ENCODE peak calls at places on chromosomes 2 and 18, in five cellular contexts. One of them, this sample, is unnamed.

GRCh38 chr2:38064805-38065501 is 11.0 kb downstream of the CYP1B1 start:
- DNase-seq in mucosa of descending colon: no peak
- DNase-seq in cardiac muscle cell: no peak
- DNase-seq in breast epithelium: no peak
- DNase-seq in IMR-90: no peak
- DNase-seq in this sample: no peak

GRCh38 chr2:157304811-157305712 is 20.6 kb downstream of the ERMN start:
- DNase-seq in breast epithelium: no peak
- DNase-seq in cardiac muscle cell: peak; percentile 30
- DNase-seq in IMR-90: peak; percentile 49
- DNase-seq in mucosa of descending colon: no peak
- DNase-seq in this sample: peak; percentile 38

GRCh38 chr18:75253784-75254183 is 43.2 kb downstream of the TSHZ1 start:
- DNase-seq in IMR-90: peak; percentile 16
- DNase-seq in mucosa of descending colon: no peak
- DNase-seq in cardiac muscle cell: peak; percentile 64
- DNase-seq in breast epithelium: no peak
- DNase-seq in this sample: peak; percentile 64

GRCh38 chr18:60693426-60693825 is 320.9 kb upstream of the MC4R start:
- DNase-seq in mucosa of descending colon: no peak
- DNase-seq in cardiac muscle cell: no peak
- DNase-seq in breast epithelium: no peak
- DNase-seq in IMR-90: no peak
- DNase-seq in this sample: no peak

GRCh38 chr2:67974564-67975430 is 88.0 kb downstream of the C1D start:
- DNase-seq in breast epithelium: no peak
- DNase-seq in mucosa of descending colon: peak; percentile 21
- DNase-seq in cardiac muscle cell: peak; percentile 57
- DNase-seq in IMR-90: no peak
- DNase-seq in this sample: no peak

GRCh38 chr2:38074047-38074774 is 1.7 kb downstream of the CYP1B1 start:
- DNase-seq in mucosa of descending colon: no peak
- DNase-seq in IMR-90: no peak
- DNase-seq in breast epithelium: no peak
- DNase-seq in cardiac muscle cell: peak; percentile 42
- DNase-seq in this sample: no peak

GRCh38 chr18:22211660-22212059 is 42.3 kb downstream of the GATA6 start:
- DNase-seq in mucosa of descending colon: no peak
- DNase-seq in cardiac muscle cell: peak; percentile 68
- DNase-seq in breast epithelium: no peak
- DNase-seq in IMR-90: no peak
- DNase-seq in this sample: no peak

GRCh38 chr18:31931163-31931885 is 11.6 kb downstream of the TRAPPC8 start:
- DNase-seq in breast epithelium: no peak
- DNase-seq in cardiac muscle cell: peak; percentile 27
- DNase-seq in IMR-90: peak; percentile 26
- DNase-seq in mucosa of descending colon: no peak
- DNase-seq in this sample: no peak

GRCh38 chr18:45802814-45803492 is 22.5 kb upstream of the SIGLEC15 start:
- DNase-seq in breast epithelium: no peak
- DNase-seq in mucosa of descending colon: no peak
- DNase-seq in IMR-90: peak; percentile 99
- DNase-seq in cardiac muscle cell: peak; percentile 89
- DNase-seq in this sample: peak; percentile 86

GRCh38 chr2:230575640-230576324 is 136.9 kb upstream of the CAB39 start:
- DNase-seq in breast epithelium: no peak
- DNase-seq in mucosa of descending colon: peak; percentile 19
- DNase-seq in IMR-90: no peak
- DNase-seq in cardiac muscle cell: no peak
- DNase-seq in this sample: no peak

GRCh38 chr2:118177932-118178331 is 89.7 kb downstream of the INSIG2 start:
- DNase-seq in cardiac muscle cell: no peak
- DNase-seq in breast epithelium: no peak
- DNase-seq in IMR-90: no peak
- DNase-seq in mucosa of descending colon: no peak
- DNase-seq in this sample: no peak

GRCh38 chr2:173187911-173188788 is 112.5 kb downstream of the MAP3K20 start:
- DNase-seq in IMR-90: peak; percentile 82
- DNase-seq in mucosa of descending colon: no peak
- DNase-seq in cardiac muscle cell: peak; percentile 72
- DNase-seq in breast epithelium: no peak
- DNase-seq in this sample: peak; percentile 71

GRCh38 chr2:144830543-144830942 is 310.6 kb upstream of the ZEB2 start:
- DNase-seq in mucosa of descending colon: no peak
- DNase-seq in IMR-90: no peak
- DNase-seq in cardiac muscle cell: no peak
- DNase-seq in breast epithelium: no peak
- DNase-seq in this sample: peak; percentile 33

GRCh38 chr2:32427672-32428622 is 71.1 kb downstream of the BIRC6 start:
- DNase-seq in breast epithelium: no peak
- DNase-seq in cardiac muscle cell: no peak
- DNase-seq in mucosa of descending colon: no peak
- DNase-seq in IMR-90: no peak
- DNase-seq in this sample: no peak

GRCh38 chr2:69767034-69767433 is 25.1 kb downstream of the ANXA4 start:
- DNase-seq in cardiac muscle cell: peak; percentile 51
- DNase-seq in IMR-90: peak; percentile 92
- DNase-seq in breast epithelium: no peak
- DNase-seq in mucosa of descending colon: no peak
- DNase-seq in this sample: peak; percentile 69

GRCh38 chr2:169808211-169808610 is 9.5 kb downstream of the SSB start:
- DNase-seq in mucosa of descending colon: no peak
- DNase-seq in breast epithelium: no peak
- DNase-seq in IMR-90: peak; percentile 77
- DNase-seq in cardiac muscle cell: peak; percentile 36
- DNase-seq in this sample: peak; percentile 90

GRCh38 chr2:61114147-61114546 is 47.8 kb upstream of the C2orf74 start:
- DNase-seq in breast epithelium: no peak
- DNase-seq in cardiac muscle cell: no peak
- DNase-seq in mucosa of descending colon: no peak
- DNase-seq in IMR-90: no peak
- DNase-seq in this sample: no peak

GRCh38 chr18:34957119-34957863 is 83.9 kb upstream of the MAPRE2 start:
- DNase-seq in mucosa of descending colon: no peak
- DNase-seq in breast epithelium: no peak
- DNase-seq in IMR-90: no peak
- DNase-seq in cardiac muscle cell: peak; percentile 27
- DNase-seq in this sample: no peak

GRCh38 chr2:9740382-9741040 is 102.8 kb upstream of the TAF1B start:
- DNase-seq in breast epithelium: no peak
- DNase-seq in IMR-90: no peak
- DNase-seq in cardiac muscle cell: no peak
- DNase-seq in mucosa of descending colon: no peak
- DNase-seq in this sample: no peak

GRCh38 chr2:136025057-136025973 is 39.9 kb upstream of the DARS1 start:
- DNase-seq in mucosa of descending colon: peak; percentile 73
- DNase-seq in IMR-90: peak; percentile 28
- DNase-seq in breast epithelium: peak; percentile 62
- DNase-seq in cardiac muscle cell: peak; percentile 80
- DNase-seq in this sample: peak; percentile 70

GRCh38 chr2:239047420-239047819 is 199.5 kb downstream of the TWIST2 start:
- DNase-seq in breast epithelium: no peak
- DNase-seq in IMR-90: no peak
- DNase-seq in mucosa of descending colon: no peak
- DNase-seq in cardiac muscle cell: no peak
- DNase-seq in this sample: no peak

GRCh38 chr2:47644351-47644750 is 138.6 kb upstream of the MSH6 start:
- DNase-seq in IMR-90: no peak
- DNase-seq in mucosa of descending colon: no peak
- DNase-seq in cardiac muscle cell: no peak
- DNase-seq in breast epithelium: no peak
- DNase-seq in this sample: no peak

GRCh38 chr2:239382384-239382880 is 18.4 kb downstream of the HDAC4 start:
- DNase-seq in cardiac muscle cell: no peak
- DNase-seq in IMR-90: no peak
- DNase-seq in mucosa of descending colon: no peak
- DNase-seq in breast epithelium: no peak
- DNase-seq in this sample: no peak

GRCh38 chr2:241978670-241979069 is 109.1 kb downstream of the RTP5 start:
- DNase-seq in breast epithelium: no peak
- DNase-seq in cardiac muscle cell: no peak
- DNase-seq in mucosa of descending colon: no peak
- DNase-seq in IMR-90: no peak
- DNase-seq in this sample: no peak

GRCh38 chr2:30026091-30027055 is 105.0 kb upstream of the ALK start:
- DNase-seq in breast epithelium: peak; percentile 53
- DNase-seq in mucosa of descending colon: peak; percentile 28
- DNase-seq in cardiac muscle cell: peak; percentile 40
- DNase-seq in IMR-90: peak; percentile 22
- DNase-seq in this sample: peak; percentile 82

GRCh38 chr2:227407601-227408089 is 19.9 kb upstream of the SCYGR1 start:
- DNase-seq in cardiac muscle cell: no peak
- DNase-seq in IMR-90: no peak
- DNase-seq in breast epithelium: peak; percentile 64
- DNase-seq in mucosa of descending colon: no peak
- DNase-seq in this sample: no peak

GRCh38 chr2:32937602-32938450 is 8.9 kb upstream of the LTBP1 start:
- DNase-seq in cardiac muscle cell: peak; percentile 37
- DNase-seq in breast epithelium: no peak
- DNase-seq in IMR-90: peak; percentile 52
- DNase-seq in mucosa of descending colon: no peak
- DNase-seq in this sample: peak; percentile 20

GRCh38 chr2:226351711-226352110 is 447.9 kb downstream of the IRS1 start:
- DNase-seq in breast epithelium: no peak
- DNase-seq in mucosa of descending colon: no peak
- DNase-seq in cardiac muscle cell: no peak
- DNase-seq in IMR-90: no peak
- DNase-seq in this sample: no peak
- H3K4me3 ChIP-seq in breast epithelium: no peak overlapping the region
- H3K4me3 ChIP-seq in mucosa of descending colon: no peak overlapping the region
- H3K4me3 ChIP-seq in cardiac muscle cell: no peak overlapping the region
- H3K4me3 ChIP-seq in IMR-90: no peak overlapping the region
- H3K4me3 ChIP-seq in this sample: no peak overlapping the region

GRCh38 chr18:58501497-58501896 is 127.4 kb downstream of the ALPK2 start:
- DNase-seq in mucosa of descending colon: no peak
- DNase-seq in breast epithelium: no peak
- DNase-seq in IMR-90: no peak
- DNase-seq in cardiac muscle cell: peak; percentile 33
- DNase-seq in this sample: no peak

GRCh38 chr18:58502628-58503027 is 126.3 kb downstream of the ALPK2 start:
- DNase-seq in breast epithelium: no peak
- DNase-seq in mucosa of descending colon: peak; percentile 53
- DNase-seq in cardiac muscle cell: no peak
- DNase-seq in IMR-90: no peak
- DNase-seq in this sample: no peak

GRCh38 chr18:58497845-58498244 is 131.0 kb downstream of the ALPK2 start:
- DNase-seq in cardiac muscle cell: peak; percentile 19
- DNase-seq in IMR-90: peak; percentile 48
- DNase-seq in mucosa of descending colon: no peak
- DNase-seq in breast epithelium: no peak
- DNase-seq in this sample: peak; percentile 33

GRCh38 chr18:58499527-58499926 is 129.4 kb downstream of the ALPK2 start:
- DNase-seq in mucosa of descending colon: no peak
- DNase-seq in cardiac muscle cell: no peak
- DNase-seq in IMR-90: no peak
- DNase-seq in breast epithelium: no peak
- DNase-seq in this sample: no peak

GRCh38 chr18:58501033-58501432 is 127.9 kb downstream of the ALPK2 start:
- DNase-seq in cardiac muscle cell: peak; percentile 15
- DNase-seq in IMR-90: no peak
- DNase-seq in mucosa of descending colon: no peak
- DNase-seq in breast epithelium: no peak
- DNase-seq in this sample: no peak
- H3K4me3 ChIP-seq in cardiac muscle cell: no peak overlapping the region
- H3K4me3 ChIP-seq in IMR-90: no peak overlapping the region
- H3K4me3 ChIP-seq in mucosa of descending colon: no peak overlapping the region
- H3K4me3 ChIP-seq in breast epithelium: no peak overlapping the region
- H3K4me3 ChIP-seq in this sample: no peak overlapping the region

GRCh38 chr2:132669854-132670103 is 226 bp downstream of the LYPD1 start:
- DNase-seq in breast epithelium: no peak
- DNase-seq in IMR-90: no peak
- DNase-seq in cardiac muscle cell: no peak
- DNase-seq in mucosa of descending colon: no peak
- DNase-seq in this sample: no peak
- H3K4me3 ChIP-seq in breast epithelium: peak overlapping the region; percentile 36
- H3K4me3 ChIP-seq in IMR-90: peak overlapping the region; percentile 69
- H3K4me3 ChIP-seq in cardiac muscle cell: peak overlapping the region; percentile 46
- H3K4me3 ChIP-seq in mucosa of descending colon: no peak overlapping the region
- H3K4me3 ChIP-seq in this sample: peak overlapping the region; percentile 81

DNA sequence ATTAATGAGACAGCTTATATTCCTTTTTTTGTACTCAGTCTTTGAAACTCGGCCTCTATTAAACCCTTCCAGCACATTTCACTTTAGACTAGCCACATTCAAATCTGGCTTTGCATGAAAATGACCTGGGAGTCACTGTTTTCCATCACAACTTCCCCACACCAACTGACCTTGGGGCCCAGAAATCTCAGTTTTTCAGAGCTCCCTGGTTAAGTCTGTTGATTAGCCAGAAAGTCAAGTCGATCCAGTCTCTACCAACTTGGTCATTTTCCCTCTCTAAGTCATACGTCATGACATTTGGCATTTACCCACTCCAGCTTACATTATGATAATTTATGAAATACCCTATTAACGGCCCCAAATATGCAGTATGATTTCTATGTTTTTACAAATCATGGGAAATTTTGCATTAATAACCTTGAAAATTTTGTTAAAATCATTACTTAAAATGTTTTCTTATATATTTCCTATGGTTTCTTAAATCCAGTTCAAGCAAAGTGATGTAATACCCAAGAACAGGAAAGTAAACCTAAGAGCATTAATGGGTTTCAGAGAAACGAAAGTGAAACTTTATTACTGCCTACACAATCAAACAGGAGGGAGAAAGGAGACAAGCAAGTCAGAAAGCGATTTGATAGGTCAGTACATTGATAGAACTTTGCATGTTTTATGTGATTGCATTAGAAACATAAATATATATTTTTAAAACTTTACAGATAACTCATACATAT is 77.1 kb downstream of the SPATS2L start:
- DNase-seq in IMR-90: peak; percentile 80
- DNase-seq in cardiac muscle cell: peak; percentile 79
- DNase-seq in breast epithelium: no peak
- DNase-seq in mucosa of descending colon: no peak
- DNase-seq in this sample: peak; percentile 78
- H3K4me3 ChIP-seq in IMR-90: no peak overlapping the region
- H3K4me3 ChIP-seq in cardiac muscle cell: no peak overlapping the region
- H3K4me3 ChIP-seq in breast epithelium: no peak overlapping the region
- H3K4me3 ChIP-seq in mucosa of descending colon: no peak overlapping the region
- H3K4me3 ChIP-seq in this sample: peak overlapping the region; percentile 69

This sample was measured in adipocyte.